ENCODE peak calls at places on chromosomes 2 and 18, in five cellular contexts. One of them, this sample, is unnamed. For H3K4me1, the result is how much of the 10 kb centered on the place peaks cover.

GRCh38 chr2:25685741-25686140 is 12.4 kb upstream of the DTNB start:
- DNase-seq in endothelial cell of umbilical vein: no peak
- DNase-seq in left lung: no peak
- DNase-seq in GM23338: no peak
- DNase-seq in endodermal cell: no peak
- DNase-seq in this sample: no peak

GRCh38 chr2:179900655-179901054 is 39.2 kb upstream of the ZNF385B start:
- DNase-seq in endothelial cell of umbilical vein: no peak
- DNase-seq in left lung: no peak
- DNase-seq in GM23338: no peak
- DNase-seq in endodermal cell: no peak
- DNase-seq in this sample: no peak

GRCh38 chr2:139293992-139294548 is 513.9 kb upstream of the NXPH2 start:
- DNase-seq in endothelial cell of umbilical vein: no peak
- DNase-seq in left lung: no peak
- DNase-seq in GM23338: no peak
- DNase-seq in endodermal cell: no peak
- DNase-seq in this sample: no peak

GRCh38 chr18:75183973-75184372 is 25.0 kb downstream of the PTGR3 start:
- DNase-seq in endothelial cell of umbilical vein: no peak
- DNase-seq in left lung: no peak
- DNase-seq in GM23338: no peak
- DNase-seq in endodermal cell: peak
- DNase-seq in this sample: no peak

GRCh38 chr2:121237980-121238665 is 46.9 kb downstream of the TFCP2L1 start:
- DNase-seq in endothelial cell of umbilical vein: no peak
- DNase-seq in left lung: no peak
- DNase-seq in GM23338: no peak
- DNase-seq in endodermal cell: peak
- DNase-seq in this sample: no peak

GRCh38 chr2:174633621-174633927 is 36.0 kb upstream of the WIPF1 start:
- DNase-seq in endothelial cell of umbilical vein: peak
- DNase-seq in left lung: no peak
- DNase-seq in GM23338: no peak
- DNase-seq in endodermal cell: peak
- DNase-seq in this sample: no peak

GRCh38 chr2:138294451-138294850 is 207.1 kb upstream of the SPOPL start:
- DNase-seq in endothelial cell of umbilical vein: peak
- DNase-seq in left lung: no peak
- DNase-seq in GM23338: no peak
- DNase-seq in endodermal cell: no peak
- DNase-seq in this sample: no peak

GRCh38 chr2:73823916-73824523 is 4.7 kb upstream of the STAMBP start:
- DNase-seq in endothelial cell of umbilical vein: peak
- DNase-seq in left lung: no peak
- DNase-seq in GM23338: peak
- DNase-seq in endodermal cell: no peak
- DNase-seq in this sample: no peak

GRCh38 chr2:201781583-201782051 is 884 bp upstream of the ALS2 start:
- DNase-seq in endothelial cell of umbilical vein: no peak
- DNase-seq in left lung: no peak
- DNase-seq in GM23338: peak
- DNase-seq in endodermal cell: no peak
- DNase-seq in this sample: no peak

GRCh38 chr2:172431428-172431827 is 4.0 kb downstream of the ITGA6 start:
- DNase-seq in endothelial cell of umbilical vein: peak
- DNase-seq in left lung: no peak
- DNase-seq in GM23338: no peak
- DNase-seq in endodermal cell: no peak
- DNase-seq in this sample: no peak

GRCh38 chr2:224518806-224519580 is 66.2 kb downstream of the CUL3 start:
- DNase-seq in endothelial cell of umbilical vein: no peak
- DNase-seq in left lung: no peak
- DNase-seq in GM23338: no peak
- DNase-seq in endodermal cell: no peak
- DNase-seq in this sample: no peak

GRCh38 chr2:9428965-9429577 is 5.6 kb downstream of the CPSF3 start:
- DNase-seq in endothelial cell of umbilical vein: no peak
- DNase-seq in left lung: no peak
- DNase-seq in GM23338: no peak
- DNase-seq in endodermal cell: no peak
- DNase-seq in this sample: no peak

GRCh38 chr18:80191907-80192652 is 55.2 kb downstream of the PARD6G start:
- DNase-seq in endothelial cell of umbilical vein: no peak
- DNase-seq in left lung: no peak
- DNase-seq in GM23338: no peak
- DNase-seq in endodermal cell: no peak
- DNase-seq in this sample: no peak

GRCh38 chr2:44531289-44531688 is 169.5 kb downstream of the CAMKMT start:
- DNase-seq in endothelial cell of umbilical vein: no peak
- DNase-seq in left lung: no peak
- DNase-seq in GM23338: no peak
- DNase-seq in endodermal cell: no peak
- DNase-seq in this sample: no peak

GRCh38 chr2:175175320-175175719 is 6.2 kb downstream of the ATP5MC3 start:
- DNase-seq in endothelial cell of umbilical vein: no peak
- DNase-seq in left lung: no peak
- DNase-seq in GM23338: no peak
- DNase-seq in endodermal cell: no peak
- DNase-seq in this sample: no peak

GRCh38 chr2:37780097-37780676 is 108.7 kb upstream of the CDC42EP3 start:
- DNase-seq in endothelial cell of umbilical vein: no peak
- DNase-seq in left lung: no peak
- DNase-seq in GM23338: no peak
- DNase-seq in endodermal cell: no peak
- DNase-seq in this sample: no peak

GRCh38 chr2:86035883-86036789 is 69.5 kb downstream of the POLR1A start:
- DNase-seq in endothelial cell of umbilical vein: peak
- DNase-seq in left lung: peak
- DNase-seq in GM23338: peak
- DNase-seq in endodermal cell: no peak
- DNase-seq in this sample: no peak

GRCh38 chr2:7026740-7027139 is 109.5 kb downstream of the RNF144A start:
- DNase-seq in endothelial cell of umbilical vein: peak
- DNase-seq in left lung: no peak
- DNase-seq in GM23338: no peak
- DNase-seq in endodermal cell: no peak
- DNase-seq in this sample: no peak

GRCh38 chr18:48728204-48728833 is 189.5 kb downstream of the CTIF start:
- DNase-seq in endothelial cell of umbilical vein: peak
- DNase-seq in left lung: no peak
- DNase-seq in GM23338: no peak
- DNase-seq in endodermal cell: no peak
- DNase-seq in this sample: no peak

GRCh38 chr2:120441744-120442471 is 96.0 kb downstream of the INHBB start:
- DNase-seq in endothelial cell of umbilical vein: no peak
- DNase-seq in left lung: peak
- DNase-seq in GM23338: peak
- DNase-seq in endodermal cell: peak
- DNase-seq in this sample: no peak

GRCh38 chr18:68841301-68841700 is 43.4 kb downstream of the CCDC102B start:
- DNase-seq in endothelial cell of umbilical vein: no peak
- DNase-seq in left lung: no peak
- DNase-seq in GM23338: no peak
- DNase-seq in endodermal cell: no peak
- DNase-seq in this sample: no peak

GRCh38 chr2:95353055-95353575 is 49.4 kb upstream of the FAHD2A start:
- DNase-seq in endothelial cell of umbilical vein: no peak
- DNase-seq in left lung: peak
- DNase-seq in GM23338: no peak
- DNase-seq in endodermal cell: no peak
- DNase-seq in this sample: no peak

GRCh38 chr18:43422483-43422882 is 145.2 kb upstream of the SYT4 start:
- DNase-seq in endothelial cell of umbilical vein: no peak
- DNase-seq in left lung: no peak
- DNase-seq in GM23338: peak
- DNase-seq in endodermal cell: peak
- DNase-seq in this sample: peak

GRCh38 chr2:12960671-12961070 is 243.9 kb downstream of the TRIB2 start:
- DNase-seq in endothelial cell of umbilical vein: no peak
- DNase-seq in left lung: no peak
- DNase-seq in GM23338: no peak
- DNase-seq in endodermal cell: no peak
- DNase-seq in this sample: no peak

GRCh38 chr2:238285653-238286082 is 2.7 kb downstream of the PER2 start:
- DNase-seq in endothelial cell of umbilical vein: no peak
- DNase-seq in left lung: no peak
- DNase-seq in GM23338: peak
- DNase-seq in endodermal cell: peak
- DNase-seq in this sample: no peak

GRCh38 chr18:49399003-49399402 is 61.4 kb downstream of the DYM start:
- DNase-seq in endothelial cell of umbilical vein: peak
- DNase-seq in left lung: no peak
- DNase-seq in GM23338: no peak
- DNase-seq in endodermal cell: no peak
- DNase-seq in this sample: no peak

GRCh38 chr2:23475036-23475435 is 90.1 kb downstream of the KLHL29 start:
- DNase-seq in endothelial cell of umbilical vein: no peak
- DNase-seq in left lung: no peak
- DNase-seq in GM23338: peak
- DNase-seq in endodermal cell: peak
- DNase-seq in this sample: no peak

GRCh38 chr2:65161551-65162100 is 31.7 kb upstream of the RAB1A start:
- DNase-seq in endothelial cell of umbilical vein: no peak
- DNase-seq in left lung: no peak
- DNase-seq in GM23338: peak
- DNase-seq in endodermal cell: no peak
- DNase-seq in this sample: no peak
- H3K4me3 ChIP-seq in endothelial cell of umbilical vein: no peak
- H3K4me3 ChIP-seq in left lung: no peak
- H3K4me3 ChIP-seq in GM23338: no peak
- H3K4me3 ChIP-seq in endodermal cell: no peak
- H3K4me3 ChIP-seq in this sample: no peak

GRCh38 chr2:3449106-3449505 is 69.6 kb downstream of the TRAPPC12 start:
- DNase-seq in endothelial cell of umbilical vein: no peak
- DNase-seq in left lung: no peak
- DNase-seq in GM23338: no peak
- DNase-seq in endodermal cell: peak
- DNase-seq in this sample: no peak
- H3K4me1 ChIP-seq in endothelial cell of umbilical vein: under half
- H3K4me1 ChIP-seq in left lung: under half
- H3K4me1 ChIP-seq in GM23338: under half
- H3K4me1 ChIP-seq in endodermal cell: under half
- H3K4me1 ChIP-seq in this sample: under half

GRCh38 chr2:101040761-101041160 is 38.7 kb downstream of the RPL31 start:
- DNase-seq in endothelial cell of umbilical vein: no peak
- DNase-seq in left lung: no peak
- DNase-seq in GM23338: no peak
- DNase-seq in endodermal cell: no peak
- DNase-seq in this sample: no peak

GRCh38 chr2:101037161-101037755 is 35.2 kb downstream of the RPL31 start:
- DNase-seq in endothelial cell of umbilical vein: no peak
- DNase-seq in left lung: no peak
- DNase-seq in GM23338: no peak
- DNase-seq in endodermal cell: no peak
- DNase-seq in this sample: no peak

GRCh38 chr2:101036562-101036961 is 34.5 kb downstream of the RPL31 start:
- DNase-seq in endothelial cell of umbilical vein: peak
- DNase-seq in left lung: no peak
- DNase-seq in GM23338: peak
- DNase-seq in endodermal cell: no peak
- DNase-seq in this sample: no peak

GRCh38 chr2:101040072-101040471 is 38.0 kb downstream of the RPL31 start:
- DNase-seq in endothelial cell of umbilical vein: no peak
- DNase-seq in left lung: no peak
- DNase-seq in GM23338: no peak
- DNase-seq in endodermal cell: no peak
- DNase-seq in this sample: no peak

GRCh38 chr2:101038455-101039255 is 36.6 kb downstream of the RPL31 start:
- DNase-seq in endothelial cell of umbilical vein: peak
- DNase-seq in left lung: no peak
- DNase-seq in GM23338: peak
- DNase-seq in endodermal cell: peak
- DNase-seq in this sample: peak
- H3K27ac ChIP-seq in endothelial cell of umbilical vein: no peak
- H3K27ac ChIP-seq in left lung: no peak
- H3K27ac ChIP-seq in GM23338: no peak
- H3K27ac ChIP-seq in endodermal cell: no peak
- H3K27ac ChIP-seq in this sample: no peak

GRCh38 chr2:41998789-41999470 is 48.9 kb upstream of the PKDCC start:
- DNase-seq in endothelial cell of umbilical vein: no peak
- DNase-seq in left lung: no peak
- DNase-seq in GM23338: no peak
- DNase-seq in endodermal cell: no peak
- DNase-seq in this sample: no peak
- H3K4me3 ChIP-seq in endothelial cell of umbilical vein: no peak
- H3K4me3 ChIP-seq in left lung: no peak
- H3K4me3 ChIP-seq in GM23338: no peak
- H3K4me3 ChIP-seq in endodermal cell: no peak
- H3K4me3 ChIP-seq in this sample: no peak

This sample was measured in iPS DF 6.9.